ENCODE peak calls at places on chromosomes 1 and 21, in five cellular contexts. R is type B pancreatic cell, X is OCI-LY7, O is thoracic aorta, Z is uterus. D is an unnamed sample.

GRCh38 chr1:19006837-19007271 is 50.4 kb upstream of the IFFO2 start:
- DNase-seq in X (no peak), R (peak; percentile 4), Z (no peak), O (no peak), D (no peak)

GRCh38 chr1:55257958-55258357 is 42.8 kb upstream of the USP24 start:
- DNase-seq in Z (no peak), R (no peak), O (no peak), X (peak; percentile 9), D (peak; percentile 47)

GRCh38 chr21:45467221-45467779 is 62.3 kb downstream of the COL18A1 start:
- DNase-seq in R (no peak), Z (no peak), X (no peak), O (no peak), D (no peak)

GRCh38 chr21:21383126-21383525 is 384.9 kb downstream of the NCAM2 start:
- DNase-seq in Z (no peak), X (no peak), O (no peak), R (no peak), D (no peak)

GRCh38 chr1:167057297-167057688 is 32.9 kb downstream of the GPA33 start:
- DNase-seq in Z (no peak), X (peak; percentile 76), O (no peak), R (no peak), D (peak; percentile 48)

GRCh38 chr1:45892068-45892785 is 88.8 kb downstream of the MAST2 start:
- DNase-seq in O (no peak), Z (no peak), X (no peak), R (no peak), D (no peak)

GRCh38 chr1:162359523-162360236 is 17.0 kb downstream of the SPATA46 start:
- DNase-seq in O (no peak), Z (no peak), X (no peak), R (no peak), D (no peak)

GRCh38 chr1:2394220-2394619 is 2.6 kb downstream of the RER1 start:
- DNase-seq in R (no peak), O (no peak), Z (no peak), X (no peak), D (no peak)

GRCh38 chr1:200873671-200874397 is 1.1 kb downstream of the GPR25 start:
- DNase-seq in R (no peak), Z (no peak), X (no peak), O (no peak), D (peak; percentile 13)

GRCh38 chr1:8520483-8520966 is 202.6 kb downstream of the SLC45A1 start:
- DNase-seq in O (no peak), Z (no peak), X (peak; percentile 66), R (no peak), D (no peak)

GRCh38 chr1:180528868-180529470 is 26.6 kb upstream of the ACBD6 start:
- DNase-seq in O (no peak), X (no peak), R (no peak), Z (no peak), D (no peak)

GRCh38 chr1:150387200-150387599 is 23.3 kb downstream of the RPRD2 start:
- DNase-seq in R (no peak), O (no peak), X (peak; percentile 18), Z (no peak), D (no peak)

GRCh38 chr1:119782541-119783338 is 14.0 kb upstream of the HMGCS2 start:
- DNase-seq in X (no peak), Z (no peak), O (no peak), R (no peak), D (no peak)

GRCh38 chr1:175188936-175189335 is 3.6 kb downstream of the KIAA0040 start:
- DNase-seq in O (no peak), Z (no peak), X (peak; percentile 92), R (no peak), D (peak; percentile 68)

GRCh38 chr21:15015622-15016471 is 49.0 kb downstream of the NRIP1 start:
- DNase-seq in O (no peak), X (no peak), Z (no peak), R (no peak), D (no peak)

GRCh38 chr1:60849401-60849800 is 233.0 kb upstream of the NFIA start:
- DNase-seq in O (no peak), Z (no peak), R (no peak), X (no peak), D (no peak)

GRCh38 chr1:36781098-36781497 is 253.2 kb downstream of the GRIK3 start:
- DNase-seq in X (no peak), Z (no peak), R (no peak), O (no peak), D (no peak)

GRCh38 chr1:30272288-30273020 is 450.9 kb downstream of the MATN1 start:
- DNase-seq in O (no peak), Z (no peak), R (peak; percentile 40), X (no peak), D (no peak)

GRCh38 chr1:54989968-54990810 is 8.5 kb upstream of the BSND start:
- DNase-seq in X (no peak), R (no peak), Z (no peak), O (no peak), D (no peak)

GRCh38 chr21:37642493-37642892 is 273.8 kb downstream of the KCNJ6 start:
- DNase-seq in O (no peak), Z (no peak), X (peak; percentile 55), R (no peak), D (peak; percentile 40)
- TF ChIP-seq CTCF in O (no peak), Z (no peak), X (peak; percentile 76), R (peak; percentile 54), D (peak; percentile 32)

DNA sequence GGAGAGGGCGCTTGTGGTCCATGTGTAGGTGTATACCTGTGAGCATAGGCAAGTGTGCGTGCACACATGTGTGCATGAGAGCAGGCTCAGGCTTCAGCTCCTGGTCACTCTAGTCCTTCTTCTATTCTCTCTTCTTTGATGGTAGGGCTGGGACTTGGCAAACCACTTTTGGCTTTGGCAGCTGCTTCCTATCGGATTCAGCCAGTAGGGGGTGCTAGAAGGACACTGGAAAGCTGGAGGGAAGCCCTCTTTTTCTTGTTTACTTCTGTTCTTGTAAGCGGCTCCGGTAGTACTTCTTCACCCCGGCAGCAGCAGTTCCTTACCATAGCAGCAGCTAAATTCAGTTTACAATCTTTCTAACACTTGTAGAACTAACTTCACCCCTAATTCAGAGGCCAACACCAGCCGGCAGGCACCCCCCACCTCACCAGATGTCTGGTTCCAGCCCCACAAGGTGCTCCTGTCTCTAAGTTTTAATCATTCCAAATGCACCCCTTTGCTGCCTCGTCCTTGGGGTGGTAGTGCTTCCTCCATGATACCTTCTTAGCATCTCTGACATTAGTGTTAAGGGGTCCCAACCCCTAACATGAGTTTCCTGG is 25.1 kb downstream of the NENF start:
- DNase-seq in R (no peak), O (no peak), X (peak; percentile 65), Z (no peak), D (peak; percentile 60)
- TF ChIP-seq CTCF in R (peak; percentile 74), O (peak; percentile 43), X (peak; percentile 91), Z (no peak), D (peak; percentile 42)

DNA sequence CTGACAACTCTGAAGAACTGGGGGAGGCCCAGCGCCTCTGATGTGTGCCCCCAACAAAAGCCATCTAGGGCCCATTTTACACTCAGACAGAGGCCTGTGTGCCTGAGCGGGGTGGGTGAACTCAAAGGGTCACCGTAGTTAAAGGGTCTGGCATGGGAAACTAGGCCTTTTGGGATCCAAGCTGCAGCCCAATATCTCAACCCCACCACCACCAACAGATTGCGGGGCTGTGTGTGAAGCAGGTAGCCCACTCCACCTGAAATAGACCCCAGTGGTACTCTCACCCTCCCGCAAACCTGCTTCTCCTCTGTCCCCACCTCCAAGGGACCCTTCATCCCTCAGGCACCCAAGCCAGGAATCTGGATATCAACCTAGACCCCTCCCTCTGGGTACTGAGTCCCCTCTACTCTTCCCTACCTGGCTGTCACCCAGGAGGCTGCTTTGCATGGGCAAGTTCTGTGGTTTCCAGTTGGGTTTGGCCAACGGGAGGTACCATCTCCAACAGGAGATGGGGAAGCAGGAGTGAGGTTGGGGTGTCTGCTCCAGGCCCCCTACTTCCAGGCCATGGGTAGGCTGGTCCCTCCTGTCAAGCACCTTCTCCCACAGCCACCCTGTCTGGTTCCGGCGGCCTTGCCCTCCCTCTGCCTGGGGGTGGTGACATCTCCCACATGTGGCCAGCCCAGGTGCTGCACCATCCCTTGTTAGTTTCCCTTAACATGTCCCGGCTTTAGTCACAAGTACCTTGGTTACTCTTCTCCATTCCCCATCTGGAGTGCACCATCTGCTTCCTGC is 35.2 kb upstream of the LRP8 start:
- DNase-seq in R (peak; percentile 44), Z (peak; percentile 7), X (peak; percentile 17), O (no peak), D (no peak)
- TF ChIP-seq CTCF in R (no peak), Z (no peak), X (peak; percentile 24), O (no peak), D (no peak)

DNA sequence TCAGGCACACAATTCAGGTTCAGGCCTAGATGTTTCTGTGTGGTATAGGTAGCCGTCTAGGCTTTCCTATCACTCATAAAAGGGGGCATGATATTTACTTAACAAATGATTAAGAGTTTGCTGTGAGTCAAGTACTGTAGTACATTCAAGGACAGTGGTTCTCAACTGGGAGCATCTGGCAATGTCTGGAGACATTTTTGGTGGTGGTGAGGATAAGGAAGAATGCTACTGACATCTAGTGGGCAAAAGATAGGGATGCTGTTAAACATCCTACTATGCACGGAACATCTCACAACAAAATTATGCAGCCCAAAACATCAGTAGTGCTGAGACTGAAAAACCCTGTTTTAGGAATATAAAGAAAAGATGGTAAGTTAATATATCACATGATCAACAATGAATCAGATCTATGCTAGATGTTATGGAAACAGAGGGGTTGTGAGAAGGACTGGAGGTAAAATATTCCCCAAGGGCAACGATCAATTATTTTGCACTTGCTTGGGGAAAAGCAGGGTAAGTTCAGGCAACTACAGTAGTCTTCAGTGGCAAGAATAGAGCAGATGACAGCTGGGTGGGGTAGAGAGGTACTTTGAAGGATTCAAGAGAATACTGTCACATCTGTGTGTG is 4.9 kb downstream of the DNTTIP2 start:
- DNase-seq in R (no peak), X (peak; percentile 28), Z (no peak), O (no peak), D (no peak)
- TF ChIP-seq CTCF in R (peak; percentile 84), X (peak; percentile 79), Z (peak; percentile 44), O (peak; percentile 33), D (peak; percentile 20)

DNA sequence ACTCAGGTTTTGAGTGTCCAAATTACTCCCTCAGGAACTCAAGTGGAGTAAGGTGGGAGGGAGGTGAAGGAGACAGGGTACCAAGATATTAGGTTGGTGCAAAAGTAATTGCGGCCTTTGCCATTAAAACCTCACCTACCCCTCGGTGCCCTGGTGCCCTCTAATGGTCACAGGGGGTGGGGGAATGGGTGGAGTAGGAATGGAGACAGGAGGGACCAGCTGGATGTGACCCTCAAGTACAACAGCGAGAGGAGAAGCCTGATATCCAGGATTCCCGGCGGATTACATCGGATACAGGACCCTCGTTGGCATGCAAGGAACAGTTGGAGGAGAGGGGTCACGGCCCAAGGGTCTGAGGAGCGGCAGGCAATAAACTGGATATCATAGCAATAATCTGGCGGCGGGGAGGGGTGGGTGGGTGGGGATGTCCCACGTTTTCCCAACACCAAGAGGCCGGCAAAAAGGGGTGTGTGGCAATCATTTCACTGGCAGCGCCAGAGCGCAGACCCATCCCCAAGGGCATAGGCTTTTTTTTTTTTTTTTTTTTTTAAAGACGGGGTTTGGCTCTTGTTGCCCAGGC is 4.3 kb upstream of the ZBTB7B start:
- DNase-seq in Z (no peak), X (no peak), R (no peak), O (no peak), D (no peak)
- TF ChIP-seq CTCF in Z (no peak), X (peak; percentile 69), R (no peak), O (no peak), D (peak; percentile 23)

DNA sequence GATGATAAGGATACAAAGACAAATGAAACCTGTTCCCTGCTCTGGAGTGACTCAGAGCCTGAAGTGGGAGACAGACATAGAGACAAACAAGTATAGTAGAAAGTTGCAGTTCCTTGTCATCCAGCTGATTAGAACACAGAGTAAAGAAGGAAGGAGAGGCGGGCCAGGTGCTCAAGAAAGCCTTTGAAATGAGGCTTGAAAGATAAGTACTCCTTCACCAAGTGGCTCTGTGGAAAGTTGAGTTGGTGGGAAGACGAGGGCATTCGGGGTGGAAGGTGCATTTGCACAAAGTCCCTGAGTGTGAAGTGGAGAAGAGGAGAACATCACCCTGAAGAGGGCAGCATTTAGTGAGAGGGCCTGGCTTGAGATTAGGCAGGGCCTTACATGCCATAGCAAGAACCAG is 17.0 kb downstream of the MARK1 start:
- DNase-seq in O (no peak), R (no peak), Z (no peak), X (peak; percentile 1), D (no peak)
- TF ChIP-seq CTCF in O (no peak), R (no peak), Z (no peak), X (peak; percentile 40), D (no peak)